ENCODE peak calls at places on chromosomes 4 and X, in six cellular contexts. C is stomach; K is fibroblast of lung; L is tibial artery; W is testis; H is CD8-positive, alpha-beta T cell. G is an unnamed sample. For H3K27me3, the result is how much of the 10 kb centered on the place peaks cover.

GRCh38 chr4:147640331-147640730 is 23.1 kb downstream of the TMEM184C start:
- DNase-seq in C (no peak), K (peak), H (no peak), W (no peak), L (no peak), G (no peak)

GRCh38 chrX:10529344-10529743 is 91.0 kb downstream of the MID1 start:
- DNase-seq in C (no peak), W (no peak), K (peak), L (no peak), H (no peak), G (peak)

GRCh38 chr4:2008671-2008920 is 178 bp downstream of the NELFA start:
- DNase-seq in L (no peak), K (no peak), H (no peak), W (no peak), C (no peak), G (no peak)

GRCh38 chrX:122219226-122219625 is 964.9 kb upstream of the GRIA3 start:
- DNase-seq in K (no peak), H (no peak), W (no peak), L (no peak), C (no peak), G (peak)

GRCh38 chr4:76055005-76055404 is 19.1 kb upstream of the CXCL11 start:
- DNase-seq in W (no peak), K (no peak), H (no peak), L (no peak), C (no peak), G (no peak)

GRCh38 chr4:38574559-38575333 is 89.3 kb upstream of the KLF3 start:
- DNase-seq in C (no peak), L (no peak), H (no peak), W (no peak), K (no peak), G (no peak)

GRCh38 chrX:24259544-24260240 is 54.2 kb downstream of the SUPT20HL2 start:
- DNase-seq in K (peak), H (no peak), C (no peak), L (peak), W (peak), G (peak)

GRCh38 chr4:95209942-95210341 is 338.8 kb downstream of the UNC5C start:
- DNase-seq in L (no peak), K (no peak), C (no peak), W (no peak), H (no peak), G (no peak)

GRCh38 chrX:149687991-149688390 is 23.9 kb upstream of the MAGEA11 start:
- DNase-seq in L (no peak), W (no peak), K (no peak), H (no peak), C (no peak), G (no peak)

GRCh38 chrX:33908074-33908473 is 224.0 kb downstream of the FAM47A start:
- DNase-seq in W (no peak), H (no peak), L (no peak), K (no peak), C (no peak), G (no peak)
- H3K4me3 ChIP-seq in W (no peak), H (no peak), L (no peak), K (no peak), C (no peak), G (no peak)

GRCh38 chr4:15043226-15043625 is 40.9 kb downstream of the CPEB2 start:
- DNase-seq in W (no peak), C (no peak), K (no peak), H (no peak), L (no peak), G (no peak)
- TF ChIP-seq CTCF in W (no peak), C (no peak), K (no peak), H (no peak), L (no peak), G (peak)

GRCh38 chr4:4870493-4871266 is 11.2 kb downstream of the MSX1 start:
- DNase-seq in K (no peak), H (no peak), C (no peak), L (no peak), W (no peak), G (no peak)
- H3K27me3 ChIP-seq in K (half or more), H (under half), C (half or more), L (half or more), W (under half), G (half or more)

GRCh38 chr4:663438-664428 is 10.3 kb downstream of the ATP5ME start:
- DNase-seq in C (peak), L (no peak), K (no peak), W (peak), H (peak), G (no peak)

GRCh38 chr4:666436-666810 is 7.7 kb downstream of the ATP5ME start:
- DNase-seq in L (no peak), K (no peak), C (no peak), H (no peak), W (no peak), G (no peak)

GRCh38 chr4:665751-666435 is 8.2 kb downstream of the ATP5ME start:
- DNase-seq in H (no peak), W (no peak), K (no peak), L (no peak), C (no peak), G (no peak)

GRCh38 chr4:665381-665750 is 8.7 kb downstream of the ATP5ME start:
- DNase-seq in H (no peak), W (no peak), L (no peak), C (no peak), K (no peak), G (no peak)

DNA sequence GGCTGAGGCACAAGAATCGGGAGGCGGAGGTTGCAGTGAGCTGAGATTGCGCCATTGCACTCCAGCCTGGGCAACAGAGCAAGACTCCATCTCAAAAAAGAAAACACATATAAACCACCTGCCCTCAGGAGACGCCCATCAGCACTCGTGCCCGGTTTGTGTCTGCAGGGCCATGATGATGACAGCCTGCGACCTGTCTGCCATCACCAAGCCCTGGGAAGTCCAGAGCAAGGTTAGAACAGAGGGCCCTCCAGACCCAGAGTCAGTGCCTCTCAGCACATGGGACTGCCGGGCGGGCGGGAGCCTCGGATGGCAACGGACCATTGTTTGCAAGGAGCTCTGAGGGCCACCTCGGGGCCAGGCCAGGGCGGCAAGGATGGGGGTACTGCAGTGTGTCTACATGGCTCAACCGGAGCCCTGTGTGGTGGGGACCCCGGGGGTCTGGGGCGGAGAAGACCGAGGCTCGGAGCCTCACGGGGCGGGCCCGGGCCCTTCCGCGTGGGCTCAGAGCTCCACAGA is 9.3 kb downstream of the ATP5ME start:
- DNase-seq in K (no peak), C (no peak), L (no peak), H (no peak), W (no peak), G (no peak)
- H3K4me3 ChIP-seq in K (no peak), C (no peak), L (no peak), H (peak), W (peak), G (no peak)

GRCh38 chr4:158861766-158862165 is 92.9 kb downstream of the FNIP2 start:
- DNase-seq in C (no peak), W (no peak), K (no peak), H (no peak), L (no peak), G (no peak)
- TF ChIP-seq CTCF in C (no peak), W (no peak), K (no peak), H (no peak), L (no peak), G (no peak)

GRCh38 chr4:84492737-84493091 is 6.4 kb downstream of the NKX6-1 start:
- DNase-seq in L (no peak), K (no peak), W (no peak), H (no peak), C (no peak), G (no peak)
- H3K27me3 ChIP-seq in L (half or more), K (under half), W (under half), H (half or more), C (half or more), G (half or more)

GRCh38 chrX:47581731-47582647 is at the start of gene TIMP1:
- DNase-seq in W (peak), H (peak), L (peak), C (peak), K (peak), G (peak)
- H3K4me3 ChIP-seq in W (peak), H (peak), L (peak), C (peak), K (peak), G (peak)

GRCh38 chr4:22465996-22466395 is 49.9 kb downstream of the ADGRA3 start:
- DNase-seq in C (no peak), K (no peak), W (no peak), L (no peak), H (no peak), G (no peak)

GRCh38 chr4:22460266-22460665 is 55.6 kb downstream of the ADGRA3 start:
- DNase-seq in H (no peak), C (no peak), W (no peak), L (no peak), K (no peak), G (no peak)

GRCh38 chr4:22463179-22463578 is 52.7 kb downstream of the ADGRA3 start:
- DNase-seq in W (no peak), L (no peak), K (no peak), C (no peak), H (no peak), G (no peak)

GRCh38 chr4:22465349-22465748 is 50.5 kb downstream of the ADGRA3 start:
- DNase-seq in L (no peak), H (no peak), W (no peak), K (no peak), C (no peak), G (no peak)

GRCh38 chr4:22462693-22463092 is 53.2 kb downstream of the ADGRA3 start:
- DNase-seq in L (no peak), H (no peak), C (no peak), K (no peak), W (no peak), G (no peak)
- TF ChIP-seq CTCF in L (no peak), H (no peak), C (no peak), K (no peak), W (no peak), G (no peak)